ENCODE peak calls at places on chromosomes 4 and X, in five cellular contexts. One of them, this sample, is unnamed.
A peak's percentile ranks its signal among the peaks of the same experiment; 100 is the strongest.

GRCh38 chr4:162131256-162131655 is 32.5 kb downstream of the FSTL5 start:
- DNase-seq in Panc1: no peak
- DNase-seq in tibial artery: no peak
- DNase-seq in cardiac muscle cell: no peak
- DNase-seq in OCI-LY7: no peak
- DNase-seq in this sample: no peak

GRCh38 chr4:167196386-167196785 is 37.9 kb downstream of the SPOCK3 start:
- DNase-seq in Panc1: peak; percentile 17
- DNase-seq in tibial artery: no peak
- DNase-seq in cardiac muscle cell: no peak
- DNase-seq in OCI-LY7: no peak
- DNase-seq in this sample: no peak

GRCh38 chr4:89140168-89140759 is 28.9 kb downstream of the TIGD2 start:
- DNase-seq in Panc1: no peak
- DNase-seq in tibial artery: no peak
- DNase-seq in cardiac muscle cell: no peak
- DNase-seq in OCI-LY7: no peak
- DNase-seq in this sample: no peak

GRCh38 chrX:44974462-44974861 is 101.5 kb downstream of the KDM6A start:
- DNase-seq in Panc1: no peak
- DNase-seq in tibial artery: no peak
- DNase-seq in cardiac muscle cell: peak; percentile 6
- DNase-seq in OCI-LY7: no peak
- DNase-seq in this sample: no peak

GRCh38 chr4:167606551-167606950 is 372.3 kb upstream of the SPOCK3 start:
- DNase-seq in Panc1: no peak
- DNase-seq in tibial artery: no peak
- DNase-seq in cardiac muscle cell: no peak
- DNase-seq in OCI-LY7: no peak
- DNase-seq in this sample: no peak

GRCh38 chrX:120857240-120857639 is 18.4 kb downstream of the CT47B1 start:
- DNase-seq in Panc1: no peak
- DNase-seq in tibial artery: no peak
- DNase-seq in cardiac muscle cell: peak; percentile 3
- DNase-seq in OCI-LY7: peak; percentile 16
- DNase-seq in this sample: peak; percentile 38

GRCh38 chrX:107659768-107660167 is 31.5 kb downstream of the PRPS1 start:
- DNase-seq in Panc1: no peak
- DNase-seq in tibial artery: peak; percentile 25
- DNase-seq in cardiac muscle cell: peak; percentile 73
- DNase-seq in OCI-LY7: peak; percentile 48
- DNase-seq in this sample: no peak

GRCh38 chr4:44256414-44256813 is 192.2 kb downstream of the KCTD8 start:
- DNase-seq in Panc1: no peak
- DNase-seq in tibial artery: no peak
- DNase-seq in cardiac muscle cell: no peak
- DNase-seq in OCI-LY7: no peak
- DNase-seq in this sample: no peak

GRCh38 chrX:39855748-39856129 is 242.0 kb downstream of the BCOR start:
- DNase-seq in Panc1: no peak
- DNase-seq in tibial artery: no peak
- DNase-seq in cardiac muscle cell: peak; percentile 26
- DNase-seq in OCI-LY7: peak; percentile 60
- DNase-seq in this sample: no peak

GRCh38 chr4:85457752-85458467 is 17.0 kb upstream of the ARHGAP24 start:
- DNase-seq in Panc1: no peak
- DNase-seq in tibial artery: no peak
- DNase-seq in cardiac muscle cell: no peak
- DNase-seq in OCI-LY7: no peak
- DNase-seq in this sample: no peak

GRCh38 chr4:28557755-28558154 is 1697.1 kb downstream of the STIM2 start:
- DNase-seq in Panc1: no peak
- DNase-seq in tibial artery: no peak
- DNase-seq in cardiac muscle cell: peak; percentile 11
- DNase-seq in OCI-LY7: no peak
- DNase-seq in this sample: no peak

GRCh38 chr4:100299019-100299418 is 108.8 kb upstream of the DDIT4L start:
- DNase-seq in Panc1: no peak
- DNase-seq in tibial artery: peak; percentile 27
- DNase-seq in cardiac muscle cell: peak; percentile 95
- DNase-seq in OCI-LY7: no peak
- DNase-seq in this sample: no peak

GRCh38 chrX:96432647-96433046 is 252.0 kb upstream of the DIAPH2 start:
- DNase-seq in Panc1: no peak
- DNase-seq in tibial artery: no peak
- DNase-seq in cardiac muscle cell: peak; percentile 22
- DNase-seq in OCI-LY7: no peak
- DNase-seq in this sample: no peak

GRCh38 chrX:10617964-10618342 is 2.4 kb downstream of the MID1 start:
- DNase-seq in Panc1: no peak
- DNase-seq in tibial artery: no peak
- DNase-seq in cardiac muscle cell: no peak
- DNase-seq in OCI-LY7: no peak
- DNase-seq in this sample: no peak

GRCh38 chr4:7763788-7764187 is 175.9 kb downstream of the AFAP1 start:
- DNase-seq in Panc1: no peak
- DNase-seq in tibial artery: no peak
- DNase-seq in cardiac muscle cell: peak; percentile 30
- DNase-seq in OCI-LY7: no peak
- DNase-seq in this sample: no peak

GRCh38 chr4:41866799-41867677 is 68.2 kb upstream of the TMEM33 start:
- DNase-seq in Panc1: no peak
- DNase-seq in tibial artery: no peak
- DNase-seq in cardiac muscle cell: no peak
- DNase-seq in OCI-LY7: no peak
- DNase-seq in this sample: no peak

GRCh38 chr4:4411906-4412305 is 25.0 kb downstream of the NSG1 start:
- DNase-seq in Panc1: no peak
- DNase-seq in tibial artery: no peak
- DNase-seq in cardiac muscle cell: no peak
- DNase-seq in OCI-LY7: no peak
- DNase-seq in this sample: no peak

GRCh38 chr4:149638073-149638472 is 177.6 kb downstream of the IQCM start:
- DNase-seq in Panc1: no peak
- DNase-seq in tibial artery: no peak
- DNase-seq in cardiac muscle cell: no peak
- DNase-seq in OCI-LY7: no peak
- DNase-seq in this sample: no peak

DNA sequence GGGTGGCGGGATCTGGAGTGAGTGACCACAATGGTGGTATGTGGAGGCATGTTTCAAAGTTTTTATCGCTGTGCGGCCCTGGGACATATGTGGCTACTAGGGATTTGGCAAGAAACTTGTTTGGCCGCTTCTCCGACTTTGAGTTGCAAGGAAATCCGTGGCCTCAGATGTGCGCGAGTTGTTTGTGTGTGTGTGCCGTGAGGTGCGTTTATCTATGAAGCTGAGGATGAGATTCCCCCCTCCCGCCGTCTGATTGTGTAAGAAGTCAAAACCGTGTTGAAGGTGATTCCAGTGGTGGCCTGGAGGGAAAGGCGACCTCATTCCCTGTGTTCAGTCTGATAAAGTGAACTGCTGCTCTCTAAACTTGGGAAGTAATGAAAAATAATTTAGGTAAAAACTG is 1.5 kb downstream of the JADE3 start:
- DNase-seq in Panc1: no peak
- DNase-seq in tibial artery: no peak
- DNase-seq in cardiac muscle cell: peak; percentile 57
- DNase-seq in OCI-LY7: no peak
- DNase-seq in this sample: peak; percentile 51
- H3K9me3 ChIP-seq in Panc1: no peaks in the 10 kb centered on the region
- H3K9me3 ChIP-seq in tibial artery: no peaks in the 10 kb centered on the region
- H3K9me3 ChIP-seq in cardiac muscle cell: peaks cover 4% of the 10 kb centered on the region
- H3K9me3 ChIP-seq in OCI-LY7: no peaks in the 10 kb centered on the region
- H3K9me3 ChIP-seq in this sample: no peaks in the 10 kb centered on the region

GRCh38 chr4:59925290-59925689 is 1274.8 kb upstream of the ADGRL3 start:
- DNase-seq in Panc1: no peak
- DNase-seq in tibial artery: no peak
- DNase-seq in cardiac muscle cell: no peak
- DNase-seq in OCI-LY7: no peak
- DNase-seq in this sample: no peak

GRCh38 chr4:59920414-59920813 is 1279.7 kb upstream of the ADGRL3 start:
- DNase-seq in Panc1: no peak
- DNase-seq in tibial artery: no peak
- DNase-seq in cardiac muscle cell: no peak
- DNase-seq in OCI-LY7: no peak
- DNase-seq in this sample: no peak
- H3K9me3 ChIP-seq in Panc1: no peaks in the 10 kb centered on the region
- H3K9me3 ChIP-seq in tibial artery: no peaks in the 10 kb centered on the region
- H3K9me3 ChIP-seq in cardiac muscle cell: no peaks in the 10 kb centered on the region
- H3K9me3 ChIP-seq in OCI-LY7: no peaks in the 10 kb centered on the region
- H3K9me3 ChIP-seq in this sample: no peaks in the 10 kb centered on the region

DNA sequence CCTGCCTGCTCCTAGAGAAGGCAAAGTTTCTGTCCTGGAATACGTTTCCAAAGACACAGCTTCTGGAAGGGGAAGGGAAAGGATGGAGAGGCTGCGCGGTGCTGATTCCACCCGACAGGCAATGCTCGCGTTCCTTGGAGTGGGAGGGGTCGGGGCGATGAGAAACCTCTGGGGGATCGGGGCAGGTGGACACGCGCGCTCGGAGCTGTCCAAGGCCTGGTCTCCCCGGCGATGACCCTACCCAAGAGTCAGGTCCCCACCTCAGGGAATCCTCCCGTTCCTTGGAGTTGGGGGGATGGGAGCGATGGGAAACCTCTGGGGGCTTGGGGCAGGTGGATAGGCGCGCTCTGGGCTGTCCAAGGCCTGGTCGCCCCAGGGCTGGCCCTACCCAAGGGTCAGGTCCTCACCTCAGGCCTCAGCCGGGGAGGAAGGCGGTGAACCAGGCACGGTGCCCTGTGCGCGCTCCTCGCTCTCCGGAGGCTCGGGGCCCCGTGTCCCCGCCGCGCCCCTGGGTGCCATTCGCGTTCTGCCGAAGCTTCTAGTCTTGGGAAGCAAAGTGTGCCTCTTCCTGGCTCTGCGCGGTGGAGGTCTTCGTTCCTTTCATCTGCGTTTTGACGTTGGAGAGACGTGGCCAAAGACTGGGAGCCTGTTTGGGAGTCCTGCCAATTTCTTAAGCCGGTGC is 10.6 kb upstream of the SHOX start:
- DNase-seq in Panc1: no peak
- DNase-seq in tibial artery: no peak
- DNase-seq in cardiac muscle cell: no peak
- DNase-seq in OCI-LY7: no peak
- DNase-seq in this sample: no peak
- H3K9me3 ChIP-seq in Panc1: no peaks in the 10 kb centered on the region
- H3K9me3 ChIP-seq in tibial artery: no peaks in the 10 kb centered on the region
- H3K9me3 ChIP-seq in cardiac muscle cell: no peaks in the 10 kb centered on the region
- H3K9me3 ChIP-seq in OCI-LY7: no peaks in the 10 kb centered on the region
- H3K9me3 ChIP-seq in this sample: no peaks in the 10 kb centered on the region

GRCh38 chr4:116499-116898 is 7.8 kb upstream of the ZNF718 start:
- DNase-seq in Panc1: no peak
- DNase-seq in tibial artery: no peak
- DNase-seq in cardiac muscle cell: no peak
- DNase-seq in OCI-LY7: no peak
- DNase-seq in this sample: no peak

GRCh38 chr4:113732-114131 is 10.6 kb upstream of the ZNF718 start:
- DNase-seq in Panc1: no peak
- DNase-seq in tibial artery: no peak
- DNase-seq in cardiac muscle cell: no peak
- DNase-seq in OCI-LY7: no peak
- DNase-seq in this sample: no peak

GRCh38 chr4:112771-113170 is 11.5 kb upstream of the ZNF718 start:
- DNase-seq in Panc1: no peak
- DNase-seq in tibial artery: no peak
- DNase-seq in cardiac muscle cell: no peak
- DNase-seq in OCI-LY7: no peak
- DNase-seq in this sample: no peak

DNA sequence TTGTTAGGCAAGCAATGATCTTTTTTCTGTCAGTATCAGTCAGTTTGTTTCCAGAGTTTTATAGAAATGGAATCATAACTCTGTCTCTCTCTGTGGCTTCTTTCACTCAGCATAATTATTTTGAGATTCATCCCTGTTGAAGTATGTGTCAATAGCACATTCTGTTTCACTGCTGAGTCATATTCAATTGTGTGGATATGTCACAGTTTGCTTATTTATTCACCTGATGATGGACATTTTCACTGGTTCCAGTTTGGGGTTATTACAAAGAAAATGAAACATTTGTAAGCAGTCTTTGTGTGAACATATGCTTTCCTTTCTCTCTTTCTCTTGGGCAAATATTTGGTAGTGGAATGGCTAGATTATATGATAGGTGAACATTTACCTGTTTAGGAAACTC is 10.2 kb upstream of the ZNF718 start:
- DNase-seq in Panc1: no peak
- DNase-seq in tibial artery: no peak
- DNase-seq in cardiac muscle cell: no peak
- DNase-seq in OCI-LY7: no peak
- DNase-seq in this sample: no peak
- H3K9me3 ChIP-seq in Panc1: no peaks in the 10 kb centered on the region
- H3K9me3 ChIP-seq in tibial artery: peaks cover 4% of the 10 kb centered on the region
- H3K9me3 ChIP-seq in cardiac muscle cell: no peaks in the 10 kb centered on the region
- H3K9me3 ChIP-seq in OCI-LY7: no peaks in the 10 kb centered on the region
- H3K9me3 ChIP-seq in this sample: no peaks in the 10 kb centered on the region

GRCh38 chrX:41728125-41728524 is 4.1 kb downstream of the GPR82 start:
- DNase-seq in Panc1: no peak
- DNase-seq in tibial artery: no peak
- DNase-seq in cardiac muscle cell: no peak
- DNase-seq in OCI-LY7: no peak
- DNase-seq in this sample: no peak

GRCh38 chrX:41734530-41734929 is 10.5 kb downstream of the GPR82 start:
- DNase-seq in Panc1: peak; percentile 2
- DNase-seq in tibial artery: no peak
- DNase-seq in cardiac muscle cell: peak; percentile 19
- DNase-seq in OCI-LY7: peak; percentile 56
- DNase-seq in this sample: peak; percentile 16

GRCh38 chrX:41733939-41734338 is 10.0 kb downstream of the GPR82 start:
- DNase-seq in Panc1: no peak
- DNase-seq in tibial artery: no peak
- DNase-seq in cardiac muscle cell: no peak
- DNase-seq in OCI-LY7: peak; percentile 90
- DNase-seq in this sample: no peak

GRCh38 chrX:41732260-41732659 is 8.3 kb downstream of the GPR82 start:
- DNase-seq in Panc1: no peak
- DNase-seq in tibial artery: no peak
- DNase-seq in cardiac muscle cell: no peak
- DNase-seq in OCI-LY7: no peak
- DNase-seq in this sample: no peak

GRCh38 chrX:41730101-41730500 is 6.1 kb downstream of the GPR82 start:
- DNase-seq in Panc1: no peak
- DNase-seq in tibial artery: no peak
- DNase-seq in cardiac muscle cell: peak; percentile 33
- DNase-seq in OCI-LY7: no peak
- DNase-seq in this sample: no peak
- H3K9me3 ChIP-seq in Panc1: no peaks in the 10 kb centered on the region
- H3K9me3 ChIP-seq in tibial artery: no peaks in the 10 kb centered on the region
- H3K9me3 ChIP-seq in cardiac muscle cell: no peaks in the 10 kb centered on the region
- H3K9me3 ChIP-seq in OCI-LY7: no peaks in the 10 kb centered on the region
- H3K9me3 ChIP-seq in this sample: no peaks in the 10 kb centered on the region

This sample was measured in Caco-2.